ENCODE peak calls at places on chromosome 19, in nine cellular contexts. N is neural crest cell; W is amniotic stem cell; O is CD8-positive, alpha-beta T cell; A is ecto neural progenitor cell; K is AG04449; X is lung; B is hepatocyte; U is T-helper 1 cell. M is an unnamed sample.

GRCh38 chr19:17865364-17866311 is 5.9 kb downstream of the RPL18A start:
- DNase-seq in U (no peak), B (peak), O (no peak), A (no peak), N (no peak), W (no peak), K (no peak), X (no peak), M (no peak)

GRCh38 chr19:32196690-32197420 is 148.6 kb upstream of the ZNF507 start:
- DNase-seq in O (no peak), U (no peak), N (no peak), A (peak), K (no peak), X (no peak), B (no peak), W (no peak), M (peak)

GRCh38 chr19:56189785-56190184 is 7.8 kb downstream of the ZSCAN5B start:
- DNase-seq in W (no peak), A (no peak), K (no peak), N (no peak), O (no peak), B (no peak), U (no peak), X (no peak), M (no peak)

GRCh38 chr19:19634516-19635312 is 6.7 kb upstream of the LPAR2 start:
- DNase-seq in K (no peak), X (no peak), B (no peak), W (no peak), O (no peak), A (no peak), N (no peak), U (no peak), M (no peak)

GRCh38 chr19:28869459-28869858 is 343.5 kb downstream of the UQCRFS1 start:
- DNase-seq in W (no peak), K (no peak), X (no peak), N (no peak), A (no peak), O (no peak), B (no peak), U (no peak), M (no peak)

GRCh38 chr19:58170860-58171259 is 12.0 kb upstream of the ZNF274 start:
- DNase-seq in K (no peak), X (no peak), W (peak), O (no peak), A (no peak), B (no peak), U (no peak), N (no peak), M (no peak)

GRCh38 chr19:39254539-39255345 is 6.1 kb upstream of the IFNL4 start:
- DNase-seq in U (no peak), B (no peak), K (no peak), N (no peak), X (no peak), O (no peak), W (no peak), A (no peak), M (no peak)

GRCh38 chr19:8576273-8576993 is 809 bp downstream of the MYO1F start:
- DNase-seq in X (peak), W (no peak), N (no peak), K (no peak), B (no peak), A (no peak), U (peak), O (peak), M (no peak)

GRCh38 chr19:50005428-50005827 is 19.7 kb downstream of the VRK3 start:
- DNase-seq in U (no peak), W (no peak), K (no peak), B (no peak), A (no peak), N (no peak), X (no peak), O (no peak), M (no peak)

GRCh38 chr19:56837004-56837403 is 3.5 kb downstream of the PEG3 start:
- DNase-seq in O (no peak), K (no peak), B (no peak), W (no peak), N (no peak), X (no peak), A (no peak), U (no peak), M (no peak)

GRCh38 chr19:51440846-51441409 is 17.3 kb downstream of the SIGLEC8 start:
- DNase-seq in W (no peak), X (no peak), A (no peak), O (peak), K (no peak), U (no peak), B (no peak), N (no peak), M (no peak)

GRCh38 chr19:49333426-49334288 is 1.5 kb upstream of the CD37 start:
- DNase-seq in X (no peak), U (peak), W (no peak), O (peak), B (no peak), N (no peak), K (no peak), A (peak), M (no peak)

GRCh38 chr19:28596561-28597071 is 616.3 kb downstream of the UQCRFS1 start:
- DNase-seq in B (no peak), W (no peak), N (no peak), X (no peak), O (no peak), K (no peak), U (no peak), A (no peak), M (no peak)

GRCh38 chr19:18292460-18292809 is 11.0 kb upstream of the JUND start:
- DNase-seq in X (no peak), O (peak), K (no peak), W (no peak), B (no peak), U (peak), N (peak), A (peak), M (no peak)

GRCh38 chr19:10018219-10018618 is 4.9 kb downstream of the RDH8 start:
- DNase-seq in A (no peak), O (no peak), N (no peak), B (no peak), X (no peak), K (no peak), W (no peak), U (no peak), M (no peak)

GRCh38 chr19:46850228-46851203 is at the start of gene AP2S1:
- DNase-seq in W (peak), U (peak), K (peak), X (peak), B (peak), O (peak), N (peak), A (peak), M (peak)

GRCh38 chr19:35995655-35995993 is 636 bp downstream of the SDHAF1 start:
- DNase-seq in N (no peak), X (peak), K (no peak), U (peak), W (no peak), O (no peak), B (peak), A (peak), M (no peak)

GRCh38 chr19:53947624-53948023 is 15.1 kb upstream of the CACNG8 start:
- DNase-seq in N (no peak), A (no peak), U (no peak), X (no peak), B (no peak), O (no peak), K (no peak), W (no peak), M (no peak)

GRCh38 chr19:44597131-44597491 is 16.3 kb upstream of the IGSF23 start:
- DNase-seq in W (no peak), K (no peak), B (no peak), U (no peak), A (no peak), X (no peak), N (no peak), O (no peak), M (no peak)

GRCh38 chr19:688214-688613 is 7.0 kb downstream of the PRSS57 start:
- DNase-seq in A (no peak), K (no peak), X (no peak), N (no peak), W (no peak), O (no peak), B (no peak), U (no peak), M (no peak)

GRCh38 chr19:58582985-58583384 is 9.8 kb upstream of the MZF1 start:
- DNase-seq in O (no peak), X (no peak), K (no peak), B (no peak), W (no peak), N (no peak), U (no peak), A (peak), M (no peak)

GRCh38 chr19:56367829-56368711 is 25.3 kb downstream of the ZNF582 start:
- DNase-seq in A (peak), N (peak), U (peak), W (peak), O (peak), K (peak), B (peak), X (peak), M (peak)

GRCh38 chr19:19651076-19651475 is 7.6 kb upstream of the GMIP start:
- DNase-seq in U (no peak), N (no peak), W (no peak), O (no peak), X (no peak), B (peak), A (no peak), K (no peak), M (no peak)